ENCODE peak calls at places on chromosomes 4 and X, in four cellular contexts. One of them, this sample, is unnamed.

GRCh38 chr4:94576163-94576562 is 124.4 kb downstream of the PDLIM5 start:
- DNase-seq in H1: no peak
- DNase-seq in IMR-90: no peak
- DNase-seq in mesendoderm: no peak
- DNase-seq in this sample: no peak

GRCh38 chr4:186644737-186645261 is 78.9 kb downstream of the FAT1 start:
- DNase-seq in H1: no peak
- DNase-seq in IMR-90: peak; percentile 40
- DNase-seq in mesendoderm: no peak
- DNase-seq in this sample: no peak

GRCh38 chrX:30301977-30302376 is 7.2 kb downstream of the NR0B1 start:
- DNase-seq in H1: no peak
- DNase-seq in IMR-90: peak; percentile 43
- DNase-seq in mesendoderm: peak; percentile 3
- DNase-seq in this sample: no peak

GRCh38 chrX:128676651-128677050 is 624.4 kb upstream of the ACTRT1 start:
- DNase-seq in H1: no peak
- DNase-seq in IMR-90: no peak
- DNase-seq in mesendoderm: no peak
- DNase-seq in this sample: no peak

GRCh38 chrX:24259544-24260240 is 54.2 kb downstream of the SUPT20HL2 start:
- DNase-seq in H1: no peak
- DNase-seq in IMR-90: peak; percentile 80
- DNase-seq in mesendoderm: peak; percentile 56
- DNase-seq in this sample: peak; percentile 43

GRCh38 chr4:140109626-140110213 is 44.3 kb downstream of the MAML3 start:
- DNase-seq in H1: no peak
- DNase-seq in IMR-90: no peak
- DNase-seq in mesendoderm: peak; percentile 52
- DNase-seq in this sample: no peak

GRCh38 chr4:109548655-109549054 is 11.4 kb upstream of the MCUB start:
- DNase-seq in H1: no peak
- DNase-seq in IMR-90: peak; percentile 92
- DNase-seq in mesendoderm: no peak
- DNase-seq in this sample: no peak

GRCh38 chrX:151621422-151621821 is 57.9 kb downstream of the PASD1 start:
- DNase-seq in H1: no peak
- DNase-seq in IMR-90: no peak
- DNase-seq in mesendoderm: no peak
- DNase-seq in this sample: no peak

GRCh38 chr4:146814736-146815135 is 130.9 kb downstream of the TTC29 start:
- DNase-seq in H1: no peak
- DNase-seq in IMR-90: no peak
- DNase-seq in mesendoderm: peak; percentile 70
- DNase-seq in this sample: no peak

GRCh38 chr4:185513489-185514181 is 21.7 kb downstream of the PDLIM3 start:
- DNase-seq in H1: no peak
- DNase-seq in IMR-90: peak; percentile 54
- DNase-seq in mesendoderm: no peak
- DNase-seq in this sample: no peak

GRCh38 chrX:56564182-56564885 is 907 bp downstream of the UBQLN2 start:
- DNase-seq in H1: peak; percentile 37
- DNase-seq in IMR-90: peak; percentile 49
- DNase-seq in mesendoderm: peak; percentile 35
- DNase-seq in this sample: no peak

GRCh38 chrX:133325422-133325821 is 89.9 kb downstream of the GPC4 start:
- DNase-seq in H1: no peak
- DNase-seq in IMR-90: no peak
- DNase-seq in mesendoderm: no peak
- DNase-seq in this sample: no peak

GRCh38 chr4:122480023-122480422 is 23.5 kb upstream of the IL2 start:
- DNase-seq in H1: no peak
- DNase-seq in IMR-90: peak; percentile 44
- DNase-seq in mesendoderm: peak; percentile 62
- DNase-seq in this sample: no peak

GRCh38 chrX:13716905-13717304 is 17.5 kb downstream of the TRAPPC2 start:
- DNase-seq in H1: no peak
- DNase-seq in IMR-90: no peak
- DNase-seq in mesendoderm: peak; percentile 7
- DNase-seq in this sample: no peak

GRCh38 chr4:127251423-127251822 is 381.3 kb upstream of the INTU start:
- DNase-seq in H1: no peak
- DNase-seq in IMR-90: peak; percentile 62
- DNase-seq in mesendoderm: no peak
- DNase-seq in this sample: no peak

GRCh38 chr4:113586072-113586471 is 175.5 kb downstream of the CAMK2D start:
- DNase-seq in H1: no peak
- DNase-seq in IMR-90: no peak
- DNase-seq in mesendoderm: no peak
- DNase-seq in this sample: no peak

GRCh38 chr4:180101348-180102083 is 2141.7 kb upstream of the TENM3 start:
- DNase-seq in H1: no peak
- DNase-seq in IMR-90: no peak
- DNase-seq in mesendoderm: no peak
- DNase-seq in this sample: peak; percentile 36

GRCh38 chr4:142497606-142498005 is 348.5 kb downstream of the INPP4B start:
- DNase-seq in H1: no peak
- DNase-seq in IMR-90: no peak
- DNase-seq in mesendoderm: no peak
- DNase-seq in this sample: no peak

GRCh38 chr4:77493829-77494551 is 111.6 kb upstream of the CXCL13 start:
- DNase-seq in H1: no peak
- DNase-seq in IMR-90: no peak
- DNase-seq in mesendoderm: no peak
- DNase-seq in this sample: no peak

GRCh38 chr4:152693875-152694274 is 14.1 kb upstream of the TMEM154 start:
- DNase-seq in H1: peak; percentile 32
- DNase-seq in IMR-90: no peak
- DNase-seq in mesendoderm: no peak
- DNase-seq in this sample: no peak

GRCh38 chr4:168527560-168527959 is 30.7 kb downstream of the PALLD start:
- DNase-seq in H1: no peak
- DNase-seq in IMR-90: no peak
- DNase-seq in mesendoderm: no peak
- DNase-seq in this sample: no peak

GRCh38 chr4:125314676-125315570 is at the start of gene FAT4:
- DNase-seq in H1: peak; percentile 84
- DNase-seq in IMR-90: peak; percentile 97
- DNase-seq in mesendoderm: peak; percentile 96
- DNase-seq in this sample: peak; percentile 96

GRCh38 chr4:74181225-74181624 is 23.3 kb downstream of the MTHFD2L start:
- DNase-seq in H1: no peak
- DNase-seq in IMR-90: peak; percentile 49
- DNase-seq in mesendoderm: no peak
- DNase-seq in this sample: no peak

GRCh38 chr4:114192854-114193253 is 213.4 kb upstream of the ARSJ start:
- DNase-seq in H1: no peak
- DNase-seq in IMR-90: no peak
- DNase-seq in mesendoderm: peak; percentile 36
- DNase-seq in this sample: no peak

GRCh38 chr4:185920171-185920570 is 108.2 kb upstream of the SORBS2 start:
- DNase-seq in H1: no peak
- DNase-seq in IMR-90: no peak
- DNase-seq in mesendoderm: no peak
- DNase-seq in this sample: no peak

GRCh38 chr4:55297346-55297745 is 48.7 kb upstream of the SRD5A3 start:
- DNase-seq in H1: no peak
- DNase-seq in IMR-90: peak; percentile 5
- DNase-seq in mesendoderm: peak; percentile 28
- DNase-seq in this sample: no peak

GRCh38 chr4:26732356-26732755 is 128.3 kb upstream of the STIM2 start:
- DNase-seq in H1: no peak
- DNase-seq in IMR-90: no peak
- DNase-seq in mesendoderm: no peak
- DNase-seq in this sample: no peak

DNA sequence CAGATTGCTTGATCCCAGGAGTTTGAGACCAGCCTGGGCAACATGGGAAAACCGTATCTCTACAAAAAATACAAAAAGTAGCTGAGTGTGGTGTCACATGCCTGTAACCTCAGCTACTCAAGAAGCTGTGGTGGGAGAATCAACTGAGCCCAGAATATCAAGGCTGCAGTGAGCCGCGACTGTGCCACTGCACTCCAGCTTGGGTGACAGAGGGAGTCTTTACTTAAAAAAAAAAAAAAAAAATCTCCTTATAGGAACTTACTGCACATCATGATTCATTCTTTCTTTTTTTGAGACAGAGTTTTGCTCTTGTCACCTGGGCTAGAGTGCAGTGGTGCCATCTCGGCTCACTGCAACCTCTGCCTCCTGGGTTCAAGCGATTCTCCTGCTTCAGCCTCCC is 24.3 kb downstream of the UPF3B start:
- DNase-seq in H1: no peak
- DNase-seq in IMR-90: no peak
- DNase-seq in mesendoderm: no peak
- DNase-seq in this sample: no peak
- H3K56ac ChIP-seq in H1: no peak overlapping the region
- H3K56ac ChIP-seq in IMR-90: no peak overlapping the region
- H3K56ac ChIP-seq in mesendoderm: no peak overlapping the region
- H3K56ac ChIP-seq in this sample: no peak overlapping the region

DNA sequence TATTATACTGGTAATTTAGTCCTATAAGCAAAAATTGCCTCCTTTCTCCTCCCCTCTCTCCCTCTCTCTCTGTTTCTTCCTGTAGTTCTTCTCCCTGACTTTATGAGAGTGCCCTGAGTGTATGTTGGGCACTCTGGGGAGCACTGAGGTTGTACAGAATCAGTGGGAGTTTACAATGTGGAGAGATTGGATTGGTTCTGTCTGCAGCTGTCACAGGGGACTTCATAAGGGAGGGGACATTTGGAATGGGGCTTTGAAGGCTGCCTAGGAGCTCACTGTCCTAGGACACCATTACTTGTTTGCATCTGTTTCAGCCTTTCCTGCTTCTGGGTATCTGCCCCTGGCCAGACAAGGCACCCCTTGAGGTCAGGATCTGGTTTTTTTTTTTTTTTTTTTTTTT is 22.9 kb downstream of the SH3TC1 start:
- DNase-seq in H1: no peak
- DNase-seq in IMR-90: no peak
- DNase-seq in mesendoderm: no peak
- DNase-seq in this sample: no peak
- H3K56ac ChIP-seq in H1: no peak overlapping the region
- H3K56ac ChIP-seq in IMR-90: no peak overlapping the region
- H3K56ac ChIP-seq in mesendoderm: no peak overlapping the region
- H3K56ac ChIP-seq in this sample: no peak overlapping the region

GRCh38 chrX:69107747-69108410 is 57.4 kb downstream of the PJA1 start:
- DNase-seq in H1: no peak
- DNase-seq in IMR-90: no peak
- DNase-seq in mesendoderm: peak; percentile 49
- DNase-seq in this sample: no peak

GRCh38 chrX:69102805-69103204 is 62.4 kb downstream of the PJA1 start:
- DNase-seq in H1: no peak
- DNase-seq in IMR-90: no peak
- DNase-seq in mesendoderm: no peak
- DNase-seq in this sample: no peak

GRCh38 chrX:69103539-69103938 is 61.7 kb downstream of the PJA1 start:
- DNase-seq in H1: no peak
- DNase-seq in IMR-90: no peak
- DNase-seq in mesendoderm: no peak
- DNase-seq in this sample: no peak

GRCh38 chrX:69107231-69107739 is 58.0 kb downstream of the PJA1 start:
- DNase-seq in H1: no peak
- DNase-seq in IMR-90: no peak
- DNase-seq in mesendoderm: peak; percentile 98
- DNase-seq in this sample: peak; percentile 80

DNA sequence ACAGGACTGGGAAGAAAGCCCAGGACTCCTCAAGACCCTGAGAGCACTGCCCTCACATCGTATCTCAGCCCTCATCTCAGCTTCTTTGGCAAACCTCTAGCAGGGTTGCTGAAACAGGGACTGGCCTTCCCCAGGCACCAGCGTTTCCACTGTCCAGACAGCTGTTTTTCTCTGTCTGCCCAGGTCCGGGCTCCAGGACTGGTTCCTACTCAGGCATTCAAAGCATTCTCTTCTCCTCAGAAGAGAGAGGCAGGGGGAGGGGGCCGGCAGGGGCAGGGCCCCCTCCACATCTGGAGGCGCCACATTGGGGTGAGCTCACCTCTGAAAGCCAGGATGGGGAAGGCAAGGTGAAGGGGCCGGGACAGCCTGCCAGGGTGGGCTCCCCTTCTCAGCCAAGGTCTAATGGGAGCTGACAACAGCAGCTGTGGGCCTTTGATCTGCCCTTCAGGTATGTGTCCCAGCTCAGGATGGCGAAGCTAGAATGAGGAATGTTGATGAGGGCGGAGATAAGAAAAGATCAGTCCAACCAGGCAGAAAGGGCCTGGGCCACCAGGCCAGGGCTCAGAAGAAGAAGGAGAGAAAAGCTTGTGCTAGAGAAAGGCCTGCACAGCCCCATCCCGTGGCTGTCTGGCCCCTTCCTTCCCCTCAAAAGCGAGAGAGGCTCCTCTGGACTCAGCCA is 60.4 kb downstream of the PJA1 start:
- DNase-seq in H1: no peak
- DNase-seq in IMR-90: no peak
- DNase-seq in mesendoderm: peak; percentile 85
- DNase-seq in this sample: no peak
- H3K56ac ChIP-seq in H1: no peak overlapping the region
- H3K56ac ChIP-seq in IMR-90: no peak overlapping the region
- H3K56ac ChIP-seq in mesendoderm: peak overlapping the region; percentile 56
- H3K56ac ChIP-seq in this sample: no peak overlapping the region

GRCh38 chr4:99402765-99403164 is 32.4 kb downstream of the ADH7 start:
- DNase-seq in H1: no peak
- DNase-seq in IMR-90: no peak
- DNase-seq in mesendoderm: peak; percentile 43
- DNase-seq in this sample: peak; percentile 30

GRCh38 chr4:99408346-99408745 is 26.8 kb downstream of the ADH7 start:
- DNase-seq in H1: no peak
- DNase-seq in IMR-90: no peak
- DNase-seq in mesendoderm: no peak
- DNase-seq in this sample: no peak

GRCh38 chr4:99403380-99404194 is 31.6 kb downstream of the ADH7 start:
- DNase-seq in H1: no peak
- DNase-seq in IMR-90: peak; percentile 74
- DNase-seq in mesendoderm: no peak
- DNase-seq in this sample: no peak

GRCh38 chr4:99405433-99406115 is 29.6 kb downstream of the ADH7 start:
- DNase-seq in H1: peak; percentile 90
- DNase-seq in IMR-90: peak; percentile 82
- DNase-seq in mesendoderm: peak; percentile 74
- DNase-seq in this sample: peak; percentile 63

DNA sequence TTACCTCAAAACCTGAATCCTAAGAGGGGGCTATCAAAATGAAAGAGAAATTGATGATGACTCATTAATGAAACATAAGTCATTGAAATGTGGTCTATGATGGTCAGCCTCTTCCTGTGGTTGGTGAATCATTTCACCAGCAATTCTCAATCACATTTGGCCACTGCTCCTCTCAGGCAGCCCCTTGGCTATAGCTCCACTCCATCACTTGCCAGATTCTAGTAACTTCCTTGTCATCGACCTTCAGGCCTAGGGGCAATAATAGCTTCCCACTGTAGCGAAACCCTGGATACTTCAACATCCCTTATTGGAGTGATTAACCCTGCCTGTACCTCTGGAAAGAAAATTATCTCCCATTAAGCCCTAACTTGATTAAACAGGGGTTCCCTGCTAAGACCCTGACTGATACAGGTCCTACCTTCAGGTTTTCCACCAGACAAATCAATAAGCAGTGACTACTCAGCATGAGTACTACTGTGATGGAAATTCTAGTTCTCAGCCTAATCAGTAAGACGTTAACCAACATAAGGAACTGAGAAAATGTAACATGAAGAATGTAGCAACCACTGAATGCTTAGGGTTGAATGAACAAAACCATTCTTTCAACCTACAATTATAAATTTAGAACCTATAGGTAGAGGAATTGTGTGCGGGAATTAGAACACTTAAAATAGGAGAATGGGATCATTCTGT is 30.4 kb downstream of the ADH7 start:
- DNase-seq in H1: no peak
- DNase-seq in IMR-90: peak; percentile 95
- DNase-seq in mesendoderm: peak; percentile 5
- DNase-seq in this sample: no peak
- H3K56ac ChIP-seq in H1: no peak overlapping the region
- H3K56ac ChIP-seq in IMR-90: peak overlapping the region; percentile 54
- H3K56ac ChIP-seq in mesendoderm: no peak overlapping the region
- H3K56ac ChIP-seq in this sample: no peak overlapping the region